ENCODE peak calls at places on chromosomes 2 and 18, in ten cellular contexts. I is tibial nerve, V is Peyer's patch, A is HCT116, Y is body of pancreas, P is NB4, O is ovary, J is sigmoid colon, D is suprapubic skin, K is spleen. E is an unnamed sample.

GRCh38 chr2:127448526-127448925 is 30.3 kb downstream of the PROC start:
- DNase-seq in I (no peak), V (no peak), A (no peak), Y (no peak), P (no peak), O (no peak), J (no peak), D (no peak), K (no peak), E (no peak)

GRCh38 chr2:199707584-199708185 is 143.3 kb downstream of the FTCDNL1 start:
- DNase-seq in I (no peak), V (no peak), A (no peak), Y (no peak), P (peak; percentile 34), O (no peak), J (no peak), D (no peak), K (no peak), E (no peak)

GRCh38 chr2:178298785-178299212 is 104.5 kb downstream of the OSBPL6 start:
- DNase-seq in I (no peak), V (no peak), A (peak; percentile 32), Y (no peak), P (peak; percentile 13), O (no peak), J (no peak), D (no peak), K (no peak), E (no peak)

GRCh38 chr2:138974651-138975050 is 194.5 kb upstream of the NXPH2 start:
- DNase-seq in I (no peak), V (no peak), A (no peak), Y (no peak), P (no peak), O (no peak), J (no peak), D (no peak), K (no peak), E (no peak)

GRCh38 chr18:37341473-37342086 is 224.0 kb downstream of the CELF4 start:
- DNase-seq in I (no peak), V (no peak), A (no peak), Y (no peak), P (no peak), O (no peak), J (no peak), D (no peak), K (no peak), E (no peak)

GRCh38 chr18:45978084-45978483 is 11.0 kb upstream of the EPG5 start:
- DNase-seq in I (no peak), V (no peak), A (no peak), Y (peak; percentile 65), P (peak; percentile 4), O (no peak), J (no peak), D (no peak), K (no peak), E (no peak)

GRCh38 chr18:46034230-46034629 is 37.8 kb downstream of the PSTPIP2 start:
- DNase-seq in I (no peak), V (no peak), A (no peak), Y (no peak), P (no peak), O (no peak), J (no peak), D (no peak), K (no peak), E (no peak)

GRCh38 chr2:119449526-119449925 is 17.9 kb downstream of the TMEM37 start:
- DNase-seq in I (no peak), V (no peak), A (no peak), Y (no peak), P (no peak), O (no peak), J (peak; percentile 52), D (no peak), K (peak; percentile 44), E (no peak)

GRCh38 chr2:182937864-182938263 is 71.4 kb upstream of the FRZB start:
- DNase-seq in I (no peak), V (no peak), A (no peak), Y (no peak), P (no peak), O (no peak), J (no peak), D (no peak), K (no peak), E (no peak)
- TF ChIP-seq POLR2A in I (no peak), V (no peak), A (no peak), Y (no peak), P (no peak), O (no peak), J (no peak), D (no peak), K (no peak), E (no peak)

GRCh38 chr2:235229236-235229635 is 264.6 kb upstream of the AGAP1 start:
- DNase-seq in I (no peak), V (no peak), A (no peak), Y (no peak), P (no peak), O (no peak), J (no peak), D (no peak), K (no peak), E (no peak)
- TF ChIP-seq POLR2A in I (no peak), V (no peak), A (no peak), Y (no peak), P (no peak), O (no peak), J (no peak), D (no peak), K (no peak), E (no peak)

DNA sequence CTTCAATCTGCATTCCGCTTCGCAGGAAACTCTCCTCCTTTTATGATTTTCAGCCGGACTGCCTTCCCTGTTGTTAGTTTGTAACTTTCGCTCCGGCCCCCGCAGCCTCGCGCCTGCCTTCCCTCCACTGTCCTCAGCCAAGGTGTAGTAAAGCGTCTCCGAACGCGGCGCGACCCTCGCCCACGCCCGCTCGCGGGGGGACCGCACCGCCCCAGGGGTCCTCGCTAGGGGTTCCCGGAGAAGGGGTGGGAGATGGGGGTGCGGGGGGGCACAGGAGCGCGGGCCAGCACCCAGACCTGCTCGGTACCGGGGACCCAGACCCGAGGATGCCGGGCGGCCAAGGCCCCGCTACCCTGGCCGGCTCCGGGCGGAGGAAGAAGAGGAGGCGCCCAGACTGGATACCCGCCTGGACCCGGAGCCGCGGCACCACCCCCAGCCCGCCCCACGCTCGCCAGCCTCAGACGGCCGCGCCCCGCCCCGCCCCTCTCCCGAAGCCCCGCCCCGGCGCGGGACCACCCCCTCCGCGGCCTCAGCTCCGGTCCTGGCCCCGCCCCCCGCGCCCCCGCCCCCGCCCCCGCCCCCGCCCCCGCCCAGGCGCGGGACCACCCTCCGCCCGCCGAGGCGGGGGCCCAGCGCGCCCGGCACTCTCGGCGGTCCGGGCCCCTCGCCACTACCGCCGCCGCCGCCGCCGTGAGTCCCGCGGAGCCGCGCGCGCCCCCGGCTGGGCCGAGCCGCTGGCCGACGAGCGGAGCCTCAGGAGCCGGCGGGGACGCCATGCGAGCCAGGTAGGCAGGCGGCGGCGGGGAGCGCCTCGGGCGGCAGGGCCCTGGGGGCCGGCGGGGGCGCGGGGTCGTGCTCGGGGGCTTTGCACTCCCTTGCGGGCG is at the start of gene SH3BP4:
- DNase-seq in I (peak; percentile 70), V (peak; percentile 89), A (no peak), Y (peak; percentile 93), P (no peak), O (peak; percentile 87), J (peak; percentile 86), D (peak; percentile 88), K (peak; percentile 85), E (no peak)
- TF ChIP-seq POLR2A in I (peak; percentile 36), V (no peak), A (no peak), Y (peak; percentile 49), P (no peak), O (no peak), J (peak; percentile 21), D (no peak), K (no peak), E (no peak)

GRCh38 chr18:77131652-77132368 is 773 bp downstream of the MBP start:
- DNase-seq in I (peak; percentile 48), V (peak; percentile 85), A (no peak), Y (peak; percentile 73), P (peak; percentile 81), O (peak; percentile 75), J (peak; percentile 85), D (peak; percentile 86), K (peak; percentile 94), E (no peak)
- TF ChIP-seq POLR2A in I (peak; percentile 42), V (peak; percentile 21), A (no peak), Y (peak; percentile 35), P (no peak), O (no peak), J (no peak), D (no peak), K (no peak), E (peak; percentile 28)

DNA sequence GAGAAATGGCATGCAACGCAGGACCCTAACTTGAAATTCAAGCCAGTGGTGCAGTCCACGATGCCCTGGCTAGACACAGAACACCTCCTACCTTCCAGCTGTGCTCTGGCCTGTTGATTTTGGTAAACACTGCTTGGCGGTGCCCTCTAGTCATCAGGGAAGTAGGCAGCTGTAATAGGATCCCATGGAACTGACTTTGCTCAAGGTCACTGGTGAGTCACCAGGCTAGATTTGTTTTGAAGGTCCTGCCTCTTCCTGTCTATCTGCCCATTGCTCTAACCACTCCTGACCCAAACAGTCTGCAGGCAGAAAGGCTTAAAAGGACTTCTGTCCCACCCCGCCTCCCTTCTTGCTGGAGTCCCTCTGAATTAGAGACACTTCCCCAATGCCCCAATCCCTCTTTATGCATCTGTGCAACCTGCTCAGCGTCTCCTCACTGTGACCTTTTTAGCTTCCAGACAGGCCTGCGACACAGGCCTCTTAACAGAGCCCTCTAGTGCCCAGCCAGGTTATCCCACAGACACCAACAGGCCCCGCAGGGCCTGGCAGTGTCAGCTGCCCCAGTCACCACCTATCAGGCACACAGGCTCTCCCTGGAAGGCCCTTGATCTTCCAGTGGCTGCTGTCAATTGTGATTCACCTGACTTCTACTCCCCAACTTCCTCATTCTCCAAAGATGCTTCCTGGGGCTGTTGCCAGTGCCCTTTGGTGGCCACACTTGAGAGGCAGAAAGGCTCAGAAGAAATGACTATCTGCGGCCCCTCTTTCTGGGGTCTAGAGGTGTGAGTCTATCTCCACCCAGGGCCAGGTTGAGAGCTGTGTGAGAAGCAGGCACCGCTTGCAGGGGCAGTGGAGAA is 5.2 kb downstream of the TMEM127 start:
- DNase-seq in I (peak; percentile 51), V (peak; percentile 77), A (peak; percentile 82), Y (peak; percentile 86), P (peak; percentile 90), O (peak; percentile 63), J (peak; percentile 77), D (peak; percentile 76), K (no peak), E (no peak)
- TF ChIP-seq POLR2A in I (no peak), V (no peak), A (no peak), Y (peak; percentile 64), P (no peak), O (no peak), J (no peak), D (no peak), K (no peak), E (no peak)

GRCh38 chr2:68365087-68365486 is at the start of gene PLEK:
- DNase-seq in I (peak; percentile 61), V (peak; percentile 51), A (no peak), Y (peak; percentile 30), P (peak; percentile 98), O (no peak), J (peak; percentile 79), D (peak; percentile 68), K (peak; percentile 93), E (no peak)
- TF ChIP-seq POLR2A in I (peak; percentile 29), V (peak; percentile 38), A (no peak), Y (peak; percentile 37), P (peak; percentile 91), O (no peak), J (no peak), D (no peak), K (peak; percentile 89), E (no peak)

GRCh38 chr18:8623549-8624106 is 14.4 kb downstream of the RAB12 start:
- DNase-seq in I (no peak), V (no peak), A (no peak), Y (no peak), P (peak; percentile 34), O (no peak), J (no peak), D (no peak), K (peak; percentile 79), E (no peak)
- TF ChIP-seq POLR2A in I (no peak), V (no peak), A (no peak), Y (no peak), P (no peak), O (no peak), J (no peak), D (no peak), K (no peak), E (no peak)

E was measured in esophagus squamous epithelium.